ENCODE peak calls at places on chromosomes 4 and X, in nine cellular contexts. D is cerebellum, B is AG04450, P is HFFc6, U is GM18507, O is HTR-8/SVneo, M is GM03348, X is body of pancreas, R is astrocyte of the hippocampus. Y is an unnamed sample.

GRCh38 chr4:76987153-76987562 is 37.6 kb downstream of the SEPTIN11 start:
- DNase-seq in R (peak), B (peak), O (no peak), M (peak), D (no peak), P (peak), X (peak), U (no peak), Y (no peak)

GRCh38 chrX:41180194-41180902 is 95.1 kb downstream of the USP9X start:
- DNase-seq in B (peak), R (peak), X (peak), O (peak), P (peak), M (peak), U (no peak), D (peak), Y (peak)

GRCh38 chr4:3461515-3462291 is 1.4 kb upstream of the DOK7 start:
- DNase-seq in O (no peak), X (peak), R (peak), U (no peak), M (no peak), D (peak), P (no peak), B (no peak), Y (peak)

GRCh38 chr4:11338990-11339782 is 89.5 kb downstream of the HS3ST1 start:
- DNase-seq in M (no peak), U (no peak), D (no peak), X (no peak), O (no peak), R (no peak), B (no peak), P (no peak), Y (no peak)

GRCh38 chrX:48695925-48696300 is 621 bp upstream of the SUV39H1 start:
- DNase-seq in P (no peak), O (peak), M (peak), D (peak), X (no peak), U (no peak), R (no peak), B (no peak), Y (no peak)

GRCh38 chr4:95439896-95440295 is 108.9 kb downstream of the UNC5C start:
- DNase-seq in B (no peak), P (no peak), O (no peak), X (no peak), M (no peak), D (no peak), R (no peak), U (no peak), Y (no peak)

GRCh38 chr4:6893449-6894085 is 16.1 kb upstream of the TBC1D14 start:
- DNase-seq in B (peak), M (no peak), O (no peak), X (no peak), U (no peak), D (no peak), R (no peak), P (no peak), Y (peak)

GRCh38 chr4:18103876-18104275 is 82.3 kb upstream of the LCORL start:
- DNase-seq in M (no peak), O (no peak), D (no peak), X (no peak), B (no peak), R (no peak), U (no peak), P (no peak), Y (no peak)

GRCh38 chrX:3448563-3448962 is 102.1 kb upstream of the MXRA5 start:
- DNase-seq in B (no peak), X (no peak), P (no peak), U (no peak), D (no peak), R (no peak), O (no peak), M (no peak), Y (no peak)

GRCh38 chr4:155371432-155372043 is 5.2 kb downstream of the MAP9 start:
- DNase-seq in X (no peak), B (no peak), O (no peak), M (peak), R (peak), U (no peak), D (peak), P (no peak), Y (peak)

GRCh38 chrX:129786210-129786651 is 6.5 kb downstream of the SASH3 start:
- DNase-seq in B (no peak), M (no peak), X (no peak), R (no peak), P (no peak), O (no peak), D (no peak), U (no peak), Y (no peak)

GRCh38 chr4:116547632-116548031 is 537.7 kb downstream of the TRAM1L1 start:
- DNase-seq in U (no peak), B (no peak), R (no peak), X (no peak), O (no peak), P (no peak), M (no peak), D (no peak), Y (no peak)

GRCh38 chr4:1094336-1094690 is 19.1 kb downstream of the RNF212 start:
- DNase-seq in D (no peak), X (no peak), U (no peak), P (no peak), R (no peak), M (no peak), B (no peak), O (no peak), Y (no peak)

GRCh38 chr4:102823897-102824296 is 3.5 kb downstream of the UBE2D3 start:
- DNase-seq in X (no peak), R (no peak), P (no peak), D (no peak), M (peak), U (no peak), B (peak), O (no peak), Y (no peak)

GRCh38 chrX:18676050-18676449 is 4.1 kb upstream of the RS1 start:
- DNase-seq in M (no peak), B (no peak), X (no peak), U (no peak), D (no peak), O (no peak), R (no peak), P (no peak), Y (no peak)

GRCh38 chr4:15659768-15660394 is 4.7 kb upstream of the FBXL5 start:
- DNase-seq in M (peak), P (no peak), O (no peak), B (no peak), D (no peak), X (no peak), R (no peak), U (no peak), Y (no peak)

GRCh38 chr4:53908661-53909078 is 155.7 kb downstream of the CHIC2 start:
- DNase-seq in O (peak), P (peak), X (peak), B (peak), M (peak), U (peak), D (peak), R (peak), Y (peak)

GRCh38 chr4:148116264-148116663 is 325.9 kb downstream of the NR3C2 start:
- DNase-seq in X (no peak), B (peak), R (peak), O (no peak), M (peak), D (no peak), U (no peak), P (peak), Y (no peak)

GRCh38 chr4:124111922-124112321 is 600.6 kb downstream of the ANKRD50 start:
- DNase-seq in P (peak), X (no peak), B (peak), R (peak), U (no peak), O (peak), M (peak), D (no peak), Y (peak)

GRCh38 chrX:23656684-23657083 is 10.6 kb upstream of the PRDX4 start:
- DNase-seq in O (no peak), M (peak), U (no peak), X (no peak), B (no peak), P (peak), R (peak), D (no peak), Y (peak)

GRCh38 chrX:47936224-47936939 is 67.4 kb downstream of the ZNF182 start:
- DNase-seq in P (no peak), R (peak), U (no peak), O (no peak), M (no peak), B (no peak), D (no peak), X (no peak), Y (peak)

GRCh38 chr4:86918539-86919072 is 16.2 kb upstream of the AFF1 start:
- DNase-seq in D (no peak), M (no peak), P (peak), O (no peak), B (no peak), R (peak), X (no peak), U (no peak), Y (peak)

GRCh38 chr4:81378398-81378797 is 93.3 kb downstream of the RASGEF1B start:
- DNase-seq in O (no peak), X (no peak), B (no peak), P (no peak), U (no peak), D (no peak), M (no peak), R (no peak), Y (no peak)

GRCh38 chrX:103571726-103572125 is 13.6 kb upstream of the TCEAL4 start:
- DNase-seq in O (no peak), D (no peak), X (no peak), U (no peak), M (no peak), R (no peak), P (no peak), B (no peak), Y (no peak)

GRCh38 chrX:104193485-104193884 is 27.2 kb downstream of the FAM199X start:
- DNase-seq in U (no peak), O (no peak), X (no peak), M (no peak), D (no peak), R (peak), P (no peak), B (no peak), Y (no peak)

GRCh38 chr4:174136013-174136412 is 147.5 kb downstream of the FBXO8 start:
- DNase-seq in M (peak), D (no peak), B (no peak), U (no peak), R (peak), P (no peak), X (no peak), O (no peak), Y (no peak)

GRCh38 chr4:183380901-183381300 is 58.7 kb upstream of the CLDN24 start:
- DNase-seq in X (no peak), R (no peak), B (no peak), O (no peak), D (no peak), P (no peak), U (no peak), M (no peak), Y (no peak)